ENCODE peak calls at places on chromosomes 7 and 10, in four cellular contexts. I, E, G and Y are unnamed samples.

GRCh38 chr7:79282051-79282694 is 171.3 kb downstream of the MAGI2 start:
- DNase-seq in I (peak), E (no peak), G (no peak), Y (peak)

GRCh38 chr7:123191132-123191531 is 8.6 kb downstream of the SLC13A1 start:
- DNase-seq in I (no peak), E (no peak), G (no peak), Y (no peak)

GRCh38 chr10:108956149-108956548 is 967.2 kb downstream of the XPNPEP1 start:
- DNase-seq in I (peak), E (no peak), G (no peak), Y (peak)

GRCh38 chr7:132613737-132614136 is 37.5 kb upstream of the PLXNA4 start:
- DNase-seq in I (no peak), E (no peak), G (no peak), Y (no peak)

GRCh38 chr7:150410680-150411346 is 31.7 kb downstream of the ZNF775 start:
- DNase-seq in I (no peak), E (no peak), G (no peak), Y (no peak)

GRCh38 chr7:117582219-117582704 is 102.4 kb downstream of the CFTR start:
- DNase-seq in I (peak), E (no peak), G (no peak), Y (peak)

GRCh38 chr10:125951290-125951689 is 54.9 kb downstream of the FANK1 start:
- DNase-seq in I (no peak), E (no peak), G (no peak), Y (no peak)

GRCh38 chr7:142441074-142441403 is 183.2 kb upstream of the PRSS58 start:
- DNase-seq in I (no peak), E (no peak), G (no peak), Y (no peak)

GRCh38 chr10:91901784-91902677 is 7.3 kb downstream of the FGFBP3 start:
- DNase-seq in I (peak), E (no peak), G (no peak), Y (peak)

GRCh38 chr7:28155964-28156363 is 24.6 kb downstream of the JAZF1 start:
- DNase-seq in I (peak), E (no peak), G (no peak), Y (peak)

GRCh38 chr7:157859915-157860314 is 523.1 kb downstream of the DNAJB6 start:
- DNase-seq in I (no peak), E (no peak), G (peak), Y (no peak)

GRCh38 chr7:128389085-128389814 is 20.5 kb downstream of the IMPDH1 start:
- DNase-seq in I (no peak), E (no peak), G (no peak), Y (no peak)

GRCh38 chr7:26779978-26780595 is 84.3 kb downstream of the SKAP2 start:
- DNase-seq in I (no peak), E (no peak), G (no peak), Y (no peak)

GRCh38 chr10:119176166-119176565 is 2.4 kb downstream of the PRDX3 start:
- DNase-seq in I (peak), E (no peak), G (no peak), Y (no peak)

GRCh38 chr10:5649746-5650145 is 16.6 kb downstream of the ASB13 start:
- DNase-seq in I (no peak), E (no peak), G (peak), Y (no peak)

GRCh38 chr7:135756191-135756590 is 7.6 kb upstream of the FAM180A start:
- DNase-seq in I (no peak), E (no peak), G (no peak), Y (no peak)

GRCh38 chr10:124416733-124417132 is 2.0 kb downstream of the OAT start:
- DNase-seq in I (peak), E (no peak), G (no peak), Y (peak)

GRCh38 chr10:114876602-114877300 is 55.2 kb downstream of the FHIP2A start:
- DNase-seq in I (peak), E (no peak), G (peak), Y (peak)

GRCh38 chr10:3068968-3069737 is 1.8 kb downstream of the PFKP start:
- DNase-seq in I (no peak), E (no peak), G (no peak), Y (peak)

GRCh38 chr10:6211341-6212265 is 8.9 kb downstream of the PFKFB3 start:
- DNase-seq in I (peak), E (no peak), G (no peak), Y (peak)

GRCh38 chr10:25858076-25858475 is 76.0 kb upstream of the MYO3A start:
- DNase-seq in I (no peak), E (no peak), G (no peak), Y (no peak)

GRCh38 chr7:99395616-99396327 is 12.6 kb downstream of the PDAP1 start:
- DNase-seq in I (no peak), E (no peak), G (no peak), Y (no peak)

GRCh38 chr7:18792866-18793595 is 297.5 kb downstream of the HDAC9 start:
- DNase-seq in I (peak), E (no peak), G (no peak), Y (no peak)

GRCh38 chr10:104151737-104152136 is 29.8 kb downstream of the SFR1 start:
- DNase-seq in I (no peak), E (no peak), G (no peak), Y (no peak)

GRCh38 chr10:117364121-117364960 is 10.9 kb downstream of the PDZD8 start:
- DNase-seq in I (peak), E (no peak), G (no peak), Y (no peak)

GRCh38 chr10:86709786-86710185 is 41.5 kb downstream of the LDB3 start:
- DNase-seq in I (no peak), E (no peak), G (peak), Y (no peak)

GRCh38 chr10:46232084-46232483 is 54.7 kb upstream of the ANTXRL start:
- DNase-seq in I (no peak), E (no peak), G (no peak), Y (no peak)